ENCODE peak calls at places on chromosomes 6 and 20, in seven cellular contexts. I is NCI-H226; Z is Ammon's horn; Q is lung; N is endothelial cell; A is stimulated activated CD4-positive, alpha-beta T cell treated with anti-CD3 and anti-CD28 coated beads, TNF-alpha, amount 100 ng/mL, for 4 hours; D is IMR-90. R is an unnamed sample.

GRCh38 chr20:36467076-36467999 is 74.0 kb upstream of the MYL9 start:
- DNase-seq in A (no peak), N (no peak), Z (no peak), D (no peak), Q (peak; percentile 52), I (peak; percentile 90), R (peak; percentile 62)

GRCh38 chr6:38077488-38078015 is 258.0 kb downstream of the ZFAND3 start:
- DNase-seq in Z (no peak), I (no peak), Q (no peak), N (no peak), A (no peak), D (no peak), R (no peak)

GRCh38 chr20:3383878-3384495 is 23.5 kb downstream of the DNAAF9 start:
- DNase-seq in Z (no peak), N (no peak), A (no peak), D (no peak), I (no peak), Q (no peak), R (no peak)

GRCh38 chr6:141218583-141218982 is 914.1 kb upstream of the GJE1 start:
- DNase-seq in I (no peak), N (no peak), A (no peak), Q (no peak), D (no peak), Z (no peak), R (no peak)

GRCh38 chr20:818001-818664 is 15.4 kb upstream of the FAM110A start:
- DNase-seq in A (no peak), N (no peak), Q (no peak), Z (no peak), D (no peak), I (no peak), R (no peak)

GRCh38 chr6:38978139-38978704 is 70.4 kb upstream of the GLP1R start:
- DNase-seq in I (no peak), A (no peak), N (no peak), Q (no peak), Z (no peak), D (no peak), R (no peak)

GRCh38 chr20:663315-664090 is 10.5 kb upstream of the SRXN1 start:
- DNase-seq in A (no peak), N (peak; percentile 34), D (peak; percentile 20), Q (no peak), Z (no peak), I (no peak), R (no peak)

GRCh38 chr6:26205161-26205624 is 118.0 kb downstream of the HFE start:
- DNase-seq in D (peak; percentile 91), A (no peak), I (peak; percentile 85), N (peak; percentile 72), Z (peak; percentile 79), Q (peak; percentile 72), R (peak; percentile 91)

GRCh38 chr20:35702824-35703695 is 3.9 kb downstream of the ROMO1 start:
- DNase-seq in A (no peak), D (no peak), Z (no peak), I (no peak), Q (peak; percentile 11), N (no peak), R (no peak)

GRCh38 chr20:48012401-48012974 is 227.2 kb upstream of the SULF2 start:
- DNase-seq in I (peak; percentile 81), A (no peak), D (peak; percentile 45), Z (no peak), N (no peak), Q (no peak), R (no peak)

R was measured in ureter.